ENCODE peak calls at places on chromosomes 6 and 20, in nine cellular contexts. S is neuronal stem cell; U is breast epithelium; N is SK-N-MC; K is WERI-Rb-1; W is brain microvascular endothelial cell; J is lower lobe of right lung; P is prostate gland; G is CD4-positive, CD25-positive, alpha-beta regulatory T cell. X is an unnamed sample.

GRCh38 chr6:132491303-132491702 is 21.6 kb downstream of the STX7 start:
- DNase-seq in G (no peak), U (no peak), S (no peak), K (no peak), N (no peak), J (no peak), W (peak; percentile 73), P (no peak), X (peak; percentile 33)

GRCh38 chr20:53343433-53343832 is 250.2 kb downstream of the ZNF217 start:
- DNase-seq in G (no peak), J (no peak), P (no peak), U (no peak), K (no peak), S (no peak), N (no peak), W (no peak), X (peak; percentile 77)

GRCh38 chr6:36755435-36756348 is 58.1 kb downstream of the RAB44 start:
- DNase-seq in J (no peak), G (peak; percentile 66), P (no peak), S (no peak), U (no peak), K (no peak), N (no peak), W (peak; percentile 64), X (peak; percentile 25)

GRCh38 chr6:7833753-7834075 is 76.9 kb downstream of the TXNDC5 start:
- DNase-seq in K (no peak), P (no peak), G (no peak), J (no peak), N (no peak), U (no peak), S (no peak), W (no peak), X (no peak)

GRCh38 chr20:7772376-7772775 is 167.9 kb downstream of the HAO1 start:
- DNase-seq in S (no peak), W (peak; percentile 4), K (no peak), U (no peak), P (no peak), N (no peak), J (no peak), G (no peak), X (no peak)

GRCh38 chr20:5393218-5393870 is 76.6 kb upstream of the PROKR2 start:
- DNase-seq in N (no peak), K (peak; percentile 68), P (no peak), U (no peak), J (no peak), S (peak; percentile 51), G (no peak), W (no peak), X (no peak)

GRCh38 chr6:167338551-167339117 is 13.7 kb downstream of the TTLL2 start:
- DNase-seq in P (no peak), W (no peak), J (no peak), U (no peak), G (no peak), S (no peak), K (no peak), N (no peak), X (no peak)

GRCh38 chr6:86856937-86857563 is 80.3 kb upstream of the HTR1E start:
- DNase-seq in N (peak; percentile 37), K (peak; percentile 43), G (no peak), P (peak; percentile 37), U (no peak), S (peak; percentile 41), W (peak; percentile 69), J (no peak), X (peak; percentile 56)

GRCh38 chr6:21220271-21220987 is 373.1 kb upstream of the SOX4 start:
- DNase-seq in J (no peak), P (peak; percentile 20), N (no peak), U (no peak), K (no peak), S (no peak), G (no peak), W (no peak), X (no peak)

GRCh38 chr6:155142163-155142901 is 121.5 kb upstream of the CLDN20 start:
- DNase-seq in K (no peak), U (no peak), S (no peak), G (no peak), W (no peak), P (no peak), J (no peak), N (no peak), X (no peak)

GRCh38 chr20:50111120-50111828 is 1.7 kb downstream of the UBE2V1 start:
- DNase-seq in K (no peak), N (no peak), G (no peak), P (no peak), J (no peak), W (peak; percentile 72), U (no peak), S (no peak), X (peak; percentile 36)

GRCh38 chr6:150200428-150201105 is 57.7 kb downstream of the PPP1R14C start:
- DNase-seq in U (no peak), J (no peak), G (no peak), W (no peak), P (no peak), N (no peak), S (no peak), K (no peak), X (no peak)

GRCh38 chr6:144870796-144871195 is 585.7 kb downstream of the UTRN start:
- DNase-seq in N (no peak), S (no peak), J (no peak), K (no peak), P (no peak), G (no peak), U (no peak), W (no peak), X (no peak)

GRCh38 chr20:59577037-59577808 is 27.1 kb upstream of the PHACTR3 start:
- DNase-seq in P (no peak), G (no peak), U (no peak), J (no peak), K (no peak), N (no peak), S (no peak), W (no peak), X (no peak)

GRCh38 chr6:33906413-33906812 is 102.6 kb upstream of the MLN start:
- DNase-seq in P (peak; percentile 19), S (no peak), J (no peak), U (peak; percentile 52), K (no peak), W (no peak), N (no peak), G (no peak), X (no peak)

GRCh38 chr6:17032595-17033591 is 69.0 kb upstream of the STMND1 start:
- DNase-seq in U (peak; percentile 70), P (peak; percentile 54), W (peak; percentile 95), N (peak; percentile 65), K (no peak), S (no peak), J (peak; percentile 50), G (no peak), X (peak; percentile 93)

GRCh38 chr6:100460650-100461204 is 4.0 kb downstream of the SIM1 start:
- DNase-seq in S (peak; percentile 60), U (no peak), P (no peak), J (no peak), G (no peak), K (no peak), W (no peak), N (no peak), X (no peak)

DNA sequence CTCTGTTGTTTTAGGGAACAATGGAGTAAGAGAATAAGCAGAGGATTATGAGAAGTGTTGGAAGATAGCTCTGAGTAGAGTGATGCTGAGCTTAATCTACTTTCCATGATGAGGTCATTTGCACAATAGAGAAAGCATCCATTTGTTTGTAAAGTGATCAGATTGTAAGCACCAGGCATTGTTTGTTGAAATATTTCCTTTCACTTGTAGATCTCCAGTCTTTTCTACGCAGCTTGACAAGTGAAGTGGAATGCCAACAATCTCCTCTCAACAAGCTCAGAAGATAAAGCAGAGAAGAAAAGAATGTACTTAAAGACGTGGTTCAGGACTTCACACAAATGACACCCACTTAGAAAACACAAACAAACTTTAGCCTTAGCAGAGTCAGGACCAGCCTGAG is 80.1 kb upstream of the MARCKS start:
- DNase-seq in W (peak; percentile 21), S (peak; percentile 47), K (no peak), J (no peak), P (no peak), U (no peak), G (no peak), N (no peak), X (no peak)
- H3K36me3 ChIP-seq in W (no peaks in the 10 kb centered on the region), S (no peaks in the 10 kb centered on the region), K (no peaks in the 10 kb centered on the region), J (no peaks in the 10 kb centered on the region), P (no peaks in the 10 kb centered on the region), U (no peaks in the 10 kb centered on the region), G (no peaks in the 10 kb centered on the region), N (no peaks in the 10 kb centered on the region), X (no peaks in the 10 kb centered on the region)

DNA sequence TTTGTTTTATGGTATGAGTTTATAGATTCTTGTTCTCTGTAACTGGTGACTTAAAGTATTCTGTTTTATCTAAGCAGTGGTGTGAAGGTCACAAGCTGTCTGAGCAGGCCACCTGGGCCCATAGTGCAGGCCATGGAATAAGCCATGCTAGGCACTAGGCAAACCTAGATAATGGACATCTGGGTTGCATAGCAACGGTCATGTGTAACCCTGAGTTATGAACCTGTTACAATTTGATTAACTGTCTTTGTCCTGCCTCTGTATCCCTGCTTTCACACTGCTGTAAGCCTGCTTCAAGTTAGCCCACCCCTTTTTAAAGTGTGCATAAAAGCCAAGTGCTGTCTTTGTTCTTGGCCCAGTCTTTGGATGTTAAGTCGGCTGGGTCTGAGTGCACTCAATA is 21.8 kb upstream of the YWHAB start:
- DNase-seq in N (no peak), S (no peak), J (no peak), W (no peak), U (no peak), P (no peak), G (no peak), K (peak; percentile 21), X (peak; percentile 32)
- H3K27ac ChIP-seq in N (no peak overlapping the region), S (no peak overlapping the region), J (no peak overlapping the region), W (no peak overlapping the region), U (no peak overlapping the region), P (no peak overlapping the region), G (no peak overlapping the region), K (no peak overlapping the region), X (no peak overlapping the region)

GRCh38 chr20:48729538-48729937 is 98.3 kb downstream of the PREX1 start:
- DNase-seq in U (no peak), S (no peak), N (no peak), J (no peak), K (no peak), G (no peak), P (no peak), W (no peak), X (no peak)
- H3K36me3 ChIP-seq in U (no peaks in the 10 kb centered on the region), S (no peaks in the 10 kb centered on the region), N (peaks cover 90% of the 10 kb centered on the region), J (peaks cover 32% of the 10 kb centered on the region), K (peaks cover 48% of the 10 kb centered on the region), G (peaks cover 89% of the 10 kb centered on the region), P (no peaks in the 10 kb centered on the region), W (peaks cover 3% of the 10 kb centered on the region), X (no peaks in the 10 kb centered on the region)

DNA sequence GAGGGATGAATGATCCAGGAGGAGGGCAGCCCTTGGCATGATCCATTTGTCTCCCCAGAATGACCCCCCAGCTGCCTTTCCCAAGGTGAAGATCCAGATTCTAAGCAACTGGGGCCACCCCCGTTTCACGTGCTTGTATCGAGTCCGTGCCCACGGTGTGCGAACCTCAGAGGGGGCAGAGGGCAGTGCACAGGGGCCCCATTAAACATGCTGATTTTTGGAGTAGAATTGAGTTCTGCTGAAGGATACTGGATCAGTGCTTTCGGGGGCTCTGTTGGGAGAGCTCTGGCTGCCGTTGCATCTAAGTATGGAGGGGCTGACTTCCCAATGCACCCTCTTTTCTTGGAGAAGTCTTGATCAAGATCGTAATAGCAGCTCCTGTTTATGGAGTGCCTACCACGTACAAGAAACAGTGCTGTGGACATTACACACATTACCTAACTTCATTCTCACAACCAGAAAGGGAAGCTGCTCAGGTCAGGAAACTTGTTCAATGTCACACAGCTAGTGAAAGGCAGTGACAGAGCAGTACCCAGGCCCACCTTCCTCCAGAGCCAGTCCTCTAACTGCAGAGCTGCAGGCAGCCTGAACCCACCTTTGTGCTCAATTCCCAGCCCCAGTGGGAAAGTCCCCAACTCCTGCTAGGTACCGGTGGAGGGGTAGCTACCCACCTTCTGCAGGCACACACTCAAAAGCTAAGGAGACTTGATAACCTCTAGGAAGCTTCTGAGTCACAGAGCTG is 5.4 kb downstream of the SPAG4 start:
- DNase-seq in J (no peak), S (no peak), P (no peak), N (no peak), U (no peak), W (no peak), G (no peak), K (no peak), X (no peak)
- H3K27ac ChIP-seq in J (no peak overlapping the region), S (no peak overlapping the region), P (no peak overlapping the region), N (no peak overlapping the region), U (no peak overlapping the region), W (no peak overlapping the region), G (no peak overlapping the region), K (no peak overlapping the region), X (no peak overlapping the region)